ENCODE peak calls at places on chromosome 16, in eight cellular contexts. P is T-cell; H is NCI-H1417; X is skeletal muscle cell; O is activated T-helper 9 cell treated with anti-CD3 and anti-CD28 coated beads, Interleukin-2, amount 50 U/mL, for 16 hours; M is progenitor cell of endocrine pancreas; G is GM03348; B is HFF-Myc. R is an unnamed sample.

GRCh38 chr16:88638323-88639230 is at the start of gene IL17C:
- DNase-seq in M (no peak), X (no peak), B (no peak), O (no peak), P (no peak), G (no peak), H (peak; percentile 72), R (no peak)

GRCh38 chr16:3401719-3402397 is 843 bp downstream of the ZNF174 start:
- DNase-seq in O (no peak), X (no peak), P (no peak), H (peak; percentile 52), M (no peak), G (peak; percentile 26), B (no peak), R (no peak)

GRCh38 chr16:9035986-9036385 is 55.5 kb upstream of the HAPSTR1 start:
- DNase-seq in X (no peak), B (no peak), G (no peak), P (no peak), H (no peak), O (no peak), M (no peak), R (no peak)

GRCh38 chr16:59543641-59544040 is 809.5 kb upstream of the GOT2 start:
- DNase-seq in O (no peak), B (peak; percentile 16), G (peak; percentile 40), M (no peak), H (no peak), P (no peak), X (peak; percentile 49), R (peak; percentile 37)

GRCh38 chr16:75206749-75207451 is at the start of gene CTRB2:
- DNase-seq in M (no peak), B (no peak), H (no peak), P (no peak), G (no peak), X (no peak), O (no peak), R (no peak)

GRCh38 chr16:8522757-8523156 is 67.6 kb downstream of the TMEM114 start:
- DNase-seq in O (no peak), H (no peak), B (no peak), M (no peak), P (no peak), X (no peak), G (no peak), R (no peak)

GRCh38 chr16:89572478-89573205 is 2.9 kb upstream of the CPNE7 start:
- DNase-seq in B (no peak), P (no peak), O (no peak), H (no peak), X (no peak), M (no peak), G (no peak), R (no peak)

GRCh38 chr16:9943121-9943520 is 239.1 kb downstream of the GRIN2A start:
- DNase-seq in M (no peak), X (no peak), H (no peak), O (no peak), G (no peak), P (no peak), B (no peak), R (no peak)

GRCh38 chr16:60605176-60605575 is 1431.1 kb downstream of the CDH8 start:
- DNase-seq in X (no peak), H (no peak), B (no peak), P (no peak), O (no peak), G (no peak), M (no peak), R (no peak)

GRCh38 chr16:50480206-50480605 is 68.0 kb upstream of the NKD1 start:
- DNase-seq in O (no peak), X (no peak), B (no peak), G (no peak), H (no peak), M (no peak), P (no peak), R (no peak)

GRCh38 chr16:11232852-11233726 is 22.9 kb downstream of the SOCS1 start:
- DNase-seq in O (peak; percentile 83), P (peak; percentile 82), H (no peak), X (no peak), M (no peak), B (no peak), G (no peak), R (no peak)

GRCh38 chr16:54651851-54652770 is 278.6 kb upstream of the IRX5 start:
- DNase-seq in X (no peak), B (no peak), H (no peak), M (no peak), G (no peak), P (no peak), O (no peak), R (no peak)

GRCh38 chr16:60013076-60013475 is 1279.0 kb upstream of the GOT2 start:
- DNase-seq in H (no peak), G (no peak), B (no peak), X (no peak), O (no peak), M (no peak), P (no peak), R (no peak)

GRCh38 chr16:83058376-83058775 is 431.6 kb downstream of the CDH13 start:
- DNase-seq in P (no peak), M (no peak), G (no peak), X (no peak), O (no peak), B (no peak), H (no peak), R (no peak)

GRCh38 chr16:88478115-88478514 is 25.0 kb downstream of the ZFPM1 start:
- DNase-seq in X (no peak), P (peak; percentile 50), O (no peak), M (no peak), G (no peak), B (no peak), H (peak; percentile 78), R (no peak)

GRCh38 chr16:13997933-13998332 is 73.2 kb upstream of the MRTFB start:
- DNase-seq in O (no peak), P (no peak), H (peak; percentile 45), M (no peak), G (no peak), B (no peak), X (no peak), R (no peak)

GRCh38 chr16:55294129-55294528 is 29.9 kb upstream of the IRX6 start:
- DNase-seq in G (no peak), M (no peak), P (no peak), O (no peak), H (no peak), X (no peak), B (no peak), R (no peak)

GRCh38 chr16:56247018-56247417 is 55.7 kb downstream of the GNAO1 start:
- DNase-seq in H (no peak), B (no peak), O (no peak), P (no peak), X (no peak), M (no peak), G (no peak), R (no peak)

GRCh38 chr16:12289175-12290063 is 312.9 kb downstream of the SNX29 start:
- DNase-seq in G (no peak), M (no peak), H (no peak), B (no peak), P (no peak), O (no peak), X (no peak), R (no peak)

GRCh38 chr16:49503242-49504022 is 129.8 kb downstream of the C16orf78 start:
- DNase-seq in B (no peak), O (no peak), M (no peak), H (no peak), G (no peak), P (no peak), X (no peak), R (no peak)

GRCh38 chr16:16075463-16076399 is 126.3 kb downstream of the ABCC1 start:
- DNase-seq in O (no peak), P (no peak), M (no peak), G (no peak), X (no peak), H (no peak), B (no peak), R (no peak)

R was measured in epithelial cell of prostate.